ENCODE peak calls at places on chromosome 18, in five cellular contexts. R is lower lobe of right lung; D is occipital lobe; B is HL-60; J is stimulated activated CD4-positive, alpha-beta T cell treated with anti-CD3 and anti-CD28 coated beads, Interleukin-4, amount 100 ng/mL, for 4 hours. P is an unnamed sample.
A peak's percentile ranks its signal among the peaks of the same experiment; 100 is the strongest.

GRCh38 chr18:3451989-3452749 is 2.2 kb downstream of the TGIF1 start:
- DNase-seq in D (no peak), J (peak; percentile 26), R (peak; percentile 77), B (no peak), P (peak; percentile 67)

GRCh38 chr18:59814872-59815271 is 84.9 kb upstream of the PMAIP1 start:
- DNase-seq in R (no peak), D (no peak), J (no peak), B (no peak), P (no peak)

GRCh38 chr18:45403341-45404049 is 211.8 kb upstream of the SLC14A2 start:
- DNase-seq in R (no peak), D (no peak), B (no peak), J (no peak), P (no peak)

GRCh38 chr18:32262092-32262491 is 72.3 kb downstream of the MEP1B start:
- DNase-seq in J (no peak), D (no peak), B (no peak), R (no peak), P (no peak)

GRCh38 chr18:47901624-47902362 is 28.7 kb downstream of the SMAD2 start:
- DNase-seq in R (no peak), D (no peak), J (no peak), B (peak; percentile 41), P (no peak)

GRCh38 chr18:32271649-32272324 is 81.9 kb downstream of the MEP1B start:
- DNase-seq in B (peak; percentile 4), D (no peak), R (no peak), J (no peak), P (no peak)

GRCh38 chr18:7626922-7627440 is 59.9 kb downstream of the PTPRM start:
- DNase-seq in B (no peak), D (no peak), R (no peak), J (no peak), P (no peak)

GRCh38 chr18:62201870-62202269 is 14.8 kb downstream of the RELCH start:
- DNase-seq in J (no peak), D (no peak), B (no peak), R (no peak), P (no peak)

GRCh38 chr18:76524477-76524876 is 29.4 kb upstream of the ZNF516 start:
- DNase-seq in D (no peak), B (no peak), J (no peak), R (no peak), P (no peak)

GRCh38 chr18:23422751-23423418 is 30.2 kb upstream of the RIOK3 start:
- DNase-seq in D (no peak), B (peak; percentile 97), J (no peak), R (peak; percentile 86), P (no peak)

GRCh38 chr18:9348079-9348671 is 13.6 kb downstream of the TWSG1 start:
- DNase-seq in D (no peak), B (no peak), R (no peak), J (no peak), P (no peak)

GRCh38 chr18:32321826-32322225 is 132.0 kb downstream of the MEP1B start:
- DNase-seq in J (no peak), B (no peak), D (no peak), R (no peak), P (no peak)

GRCh38 chr18:12478269-12479057 is 70.7 kb downstream of the PRELID3A start:
- DNase-seq in D (no peak), B (no peak), J (no peak), R (no peak), P (no peak)

GRCh38 chr18:80088823-80089222 is 20.2 kb upstream of the ADNP2 start:
- DNase-seq in B (no peak), D (no peak), R (no peak), J (no peak), P (no peak)

GRCh38 chr18:77650799-77651385 is 401.2 kb downstream of the GALR1 start:
- DNase-seq in J (peak; percentile 14), R (peak; percentile 76), D (peak; percentile 41), B (peak; percentile 55), P (peak; percentile 89)

GRCh38 chr18:61575419-61575818 is 242.2 kb downstream of the CDH20 start:
- DNase-seq in J (no peak), D (no peak), R (no peak), B (no peak), P (no peak)

GRCh38 chr18:47847635-47848034 is 82.8 kb downstream of the SMAD2 start:
- DNase-seq in R (no peak), B (no peak), J (no peak), D (no peak), P (no peak)

GRCh38 chr18:48123324-48123723 is 192.9 kb upstream of the SMAD2 start:
- DNase-seq in R (no peak), B (no peak), J (no peak), D (no peak), P (no peak)

GRCh38 chr18:31497711-31498449 is at the start of gene DSG2:
- DNase-seq in R (peak; percentile 84), J (no peak), D (no peak), B (no peak), P (peak; percentile 82)

GRCh38 chr18:73615506-73615905 is 532.1 kb downstream of the FBXO15 start:
- DNase-seq in B (no peak), J (no peak), D (no peak), R (no peak), P (no peak)

GRCh38 chr18:77131652-77132368 is 773 bp downstream of the MBP start:
- DNase-seq in B (no peak), J (no peak), R (peak; percentile 80), D (no peak), P (peak; percentile 70)

GRCh38 chr18:44819944-44820510 is 139.3 kb downstream of the SETBP1 start:
- DNase-seq in R (no peak), J (no peak), D (no peak), B (no peak), P (no peak)

GRCh38 chr18:46148810-46149209 is 44.6 kb downstream of the HAUS1 start:
- DNase-seq in D (no peak), R (no peak), B (no peak), J (no peak), P (peak; percentile 60)

GRCh38 chr18:74722237-74722636 is 124.6 kb downstream of the ZNF407 start:
- DNase-seq in B (peak; percentile 16), R (no peak), J (no peak), D (no peak), P (no peak)

GRCh38 chr18:59484796-59485328 is 125.8 kb upstream of the LMAN1 start:
- DNase-seq in D (no peak), J (no peak), R (no peak), B (no peak), P (no peak)

GRCh38 chr18:36015629-36016028 is 43.1 kb downstream of the RMP24 start:
- DNase-seq in B (no peak), R (no peak), D (no peak), J (no peak), P (no peak)

GRCh38 chr18:37962316-37962966 is 396.8 kb upstream of the CELF4 start:
- DNase-seq in B (no peak), R (no peak), D (no peak), J (no peak), P (no peak)

GRCh38 chr18:74446178-74446577 is 10.9 kb downstream of the DIPK1C start:
- DNase-seq in B (no peak), R (no peak), D (no peak), J (no peak), P (no peak)

GRCh38 chr18:21703241-21703820 is 1.2 kb downstream of the ABHD3 start:
- DNase-seq in R (no peak), D (no peak), B (no peak), J (peak; percentile 5), P (peak; percentile 45)

GRCh38 chr18:13292736-13293135 is 74.2 kb downstream of the LDLRAD4 start:
- DNase-seq in J (no peak), D (no peak), R (no peak), B (no peak), P (no peak)

GRCh38 chr18:65522907-65523306 is 227.9 kb upstream of the CDH7 start:
- DNase-seq in D (no peak), B (no peak), J (no peak), R (no peak), P (no peak)

GRCh38 chr18:63997606-63998005 is 27.7 kb downstream of the SERPINB8 start:
- DNase-seq in J (no peak), R (no peak), B (no peak), D (no peak), P (no peak)

GRCh38 chr18:58288922-58289797 is 245.1 kb downstream of the NEDD4L start:
- DNase-seq in B (no peak), J (no peak), D (no peak), R (no peak), P (no peak)

GRCh38 chr18:49685231-49685942 is 123.5 kb downstream of the LIPG start:
- DNase-seq in B (no peak), D (no peak), R (no peak), J (no peak), P (no peak)

GRCh38 chr18:79684283-79684631 is 4.7 kb downstream of the CTDP1 start:
- DNase-seq in J (no peak), D (no peak), R (no peak), B (no peak), P (no peak)

GRCh38 chr18:57846258-57846657 is 43.1 kb upstream of the ATP8B1 start:
- DNase-seq in J (no peak), R (no peak), B (no peak), D (no peak), P (no peak)

GRCh38 chr18:48910972-48911545 is 39.7 kb downstream of the SMAD7 start:
- DNase-seq in J (no peak), B (no peak), D (no peak), R (no peak), P (no peak)

GRCh38 chr18:46756172-46756558 is 688 bp downstream of the ST8SIA5 start:
- DNase-seq in R (no peak), B (no peak), J (no peak), D (no peak), P (peak; percentile 62)

P was measured in ecto neural progenitor cell.